ENCODE peak calls at places on chromosome 4, in six cellular contexts. Q is BE2C, A is transverse colon, K is heart left ventricle, B is brain microvascular endothelial cell, C is upper lobe of right lung. G is an unnamed sample.

GRCh38 chr4:58144721-58145120 is 1034.5 kb upstream of the IGFBP7 start:
- DNase-seq in K (no peak), B (no peak), C (no peak), Q (no peak), A (no peak), G (no peak)

GRCh38 chr4:78954048-78954666 is 14.9 kb upstream of the PAQR3 start:
- DNase-seq in B (no peak), Q (peak; percentile 43), A (no peak), C (no peak), K (no peak), G (no peak)

GRCh38 chr4:73842696-73843095 is 6.2 kb downstream of the CXCL6 start:
- DNase-seq in A (no peak), K (no peak), Q (no peak), B (no peak), C (no peak), G (no peak)

GRCh38 chr4:77154761-77155499 is 2.1 kb upstream of the CCNG2 start:
- DNase-seq in A (no peak), K (no peak), B (no peak), C (no peak), Q (no peak), G (peak; percentile 24)

GRCh38 chr4:106893395-106893881 is 142.7 kb downstream of the DKK2 start:
- DNase-seq in C (peak; percentile 40), K (no peak), B (no peak), A (no peak), Q (no peak), G (no peak)

GRCh38 chr4:70700712-70701111 is 12.4 kb downstream of the UTP3 start:
- DNase-seq in B (no peak), K (no peak), Q (no peak), A (no peak), C (no peak), G (no peak)

GRCh38 chr4:139457318-139457717 is 3.4 kb downstream of the RAB33B start:
- DNase-seq in B (no peak), C (no peak), K (no peak), A (no peak), Q (no peak), G (no peak)

GRCh38 chr4:114151-114550 is 10.2 kb upstream of the ZNF718 start:
- DNase-seq in C (no peak), Q (no peak), A (no peak), B (no peak), K (no peak), G (no peak)

GRCh38 chr4:158484173-158484885 is 37.4 kb upstream of the RXFP1 start:
- DNase-seq in C (no peak), K (no peak), B (no peak), Q (no peak), A (no peak), G (no peak)

GRCh38 chr4:19711871-19712270 is 539.8 kb upstream of the SLIT2 start:
- DNase-seq in K (no peak), B (no peak), Q (no peak), C (no peak), A (no peak), G (no peak)

GRCh38 chr4:6641971-6642320 is 1.5 kb downstream of the MRFAP1 start:
- DNase-seq in C (no peak), A (no peak), Q (no peak), K (no peak), B (peak; percentile 16), G (no peak)

GRCh38 chr4:141580523-141580922 is 55.9 kb upstream of the IL15 start:
- DNase-seq in B (no peak), Q (peak; percentile 44), C (no peak), A (no peak), K (no peak), G (no peak)

GRCh38 chr4:140144937-140145336 is 9.0 kb downstream of the MAML3 start:
- DNase-seq in B (no peak), A (no peak), K (no peak), C (no peak), Q (no peak), G (no peak)

GRCh38 chr4:5760246-5760645 is 49.2 kb downstream of the EVC start:
- DNase-seq in A (no peak), B (no peak), C (peak; percentile 15), Q (no peak), K (no peak), G (no peak)

GRCh38 chr4:160835789-160836188 is 1328.0 kb downstream of the FSTL5 start:
- DNase-seq in C (no peak), B (no peak), A (no peak), K (no peak), Q (no peak), G (no peak)

GRCh38 chr4:33780952-33781655 is 2463.2 kb downstream of the ARAP2 start:
- DNase-seq in K (no peak), Q (no peak), B (no peak), C (no peak), A (no peak), G (no peak)

GRCh38 chr4:166202991-166203390 is 330.0 kb downstream of the TLL1 start:
- DNase-seq in K (no peak), C (no peak), A (no peak), B (no peak), Q (no peak), G (no peak)

GRCh38 chr4:95092762-95093161 is 335.0 kb downstream of the BMPR1B start:
- DNase-seq in K (no peak), A (no peak), Q (peak; percentile 61), B (no peak), C (no peak), G (no peak)

GRCh38 chr4:59612235-59612634 is 1587.9 kb upstream of the ADGRL3 start:
- DNase-seq in K (no peak), Q (no peak), B (peak; percentile 65), A (no peak), C (no peak), G (no peak)

GRCh38 chr4:118740869-118741268 is 55.7 kb downstream of the METTL14 start:
- DNase-seq in K (no peak), B (no peak), C (no peak), A (no peak), Q (no peak), G (no peak)

GRCh38 chr4:145308598-145308997 is 128.2 kb upstream of the OTUD4 start:
- DNase-seq in B (no peak), K (no peak), Q (no peak), C (no peak), A (no peak), G (no peak)

GRCh38 chr4:184238072-184238743 is 20.5 kb upstream of the ENPP6 start:
- DNase-seq in Q (peak; percentile 34), A (no peak), B (no peak), K (no peak), C (no peak), G (no peak)

GRCh38 chr4:119025916-119026661 is 109.5 kb upstream of the MYOZ2 start:
- DNase-seq in K (no peak), Q (no peak), C (no peak), A (peak; percentile 27), B (peak; percentile 78), G (no peak)

GRCh38 chr4:181685461-181685860 is 557.7 kb upstream of the TENM3 start:
- DNase-seq in K (no peak), C (no peak), B (peak; percentile 72), A (no peak), Q (no peak), G (no peak)

GRCh38 chr4:36997727-36998126 is 246.8 kb upstream of the NWD2 start:
- DNase-seq in C (no peak), B (no peak), K (no peak), A (no peak), Q (no peak), G (peak; percentile 22)

GRCh38 chr4:109319156-109319555 is 16.7 kb upstream of the COL25A1 start:
- DNase-seq in C (no peak), A (no peak), B (no peak), K (no peak), Q (no peak), G (no peak)
- TF ChIP-seq CTCF in C (no peak), A (no peak), B (no peak), K (no peak), Q (no peak), G (no peak)

DNA sequence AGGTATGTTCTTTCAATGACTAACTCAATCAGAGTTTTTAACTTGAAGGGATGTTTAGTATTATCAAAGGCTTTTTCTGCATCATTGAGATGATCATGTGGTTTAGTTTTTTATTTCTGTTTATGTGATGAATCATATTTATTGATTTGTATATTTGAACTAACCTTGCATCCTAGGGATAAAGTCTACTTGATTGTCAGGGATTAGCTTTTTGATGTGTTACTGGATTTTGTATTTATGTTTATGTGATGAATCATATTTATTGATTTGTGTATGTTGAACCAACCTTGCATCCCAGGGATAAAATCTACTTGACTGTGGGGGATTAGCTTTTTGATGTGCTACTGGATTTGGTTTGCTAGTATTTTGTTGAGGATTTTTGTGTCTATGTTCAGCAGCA is 615.4 kb upstream of the GRID2 start:
- DNase-seq in Q (no peak), B (no peak), A (no peak), K (no peak), C (no peak), G (no peak)
- H3K4me3 ChIP-seq in Q (no peak overlapping the region), B (no peak overlapping the region), A (no peak overlapping the region), K (no peak overlapping the region), C (no peak overlapping the region), G (no peak overlapping the region)

GRCh38 chr4:128242601-128243000 is 45.0 kb downstream of the PGRMC2 start:
- DNase-seq in K (no peak), C (no peak), Q (no peak), B (no peak), A (no peak), G (no peak)

GRCh38 chr4:128241425-128241913 is 46.1 kb downstream of the PGRMC2 start:
- DNase-seq in Q (peak; percentile 59), K (no peak), A (no peak), C (no peak), B (peak; percentile 91), G (no peak)

GRCh38 chr4:128244379-128244778 is 43.2 kb downstream of the PGRMC2 start:
- DNase-seq in C (no peak), A (no peak), Q (no peak), B (peak; percentile 47), K (no peak), G (no peak)

GRCh38 chr4:128241981-128242380 is 45.6 kb downstream of the PGRMC2 start:
- DNase-seq in Q (no peak), B (no peak), C (no peak), K (no peak), A (no peak), G (no peak)

GRCh38 chr4:128241019-128241418 is 46.6 kb downstream of the PGRMC2 start:
- DNase-seq in C (no peak), A (no peak), B (no peak), K (no peak), Q (no peak), G (no peak)
- H3K36me3 ChIP-seq in C (no peaks in the 10 kb centered on the region), A (no peaks in the 10 kb centered on the region), B (no peaks in the 10 kb centered on the region), K (no peaks in the 10 kb centered on the region), Q (no peaks in the 10 kb centered on the region), G (no peaks in the 10 kb centered on the region)

GRCh38 chr4:152578670-152579069 is 42.8 kb upstream of the FBXW7 start:
- DNase-seq in K (no peak), A (no peak), C (no peak), B (no peak), Q (no peak), G (no peak)

GRCh38 chr4:152579107-152579764 is 43.3 kb upstream of the FBXW7 start:
- DNase-seq in Q (no peak), K (no peak), C (no peak), B (no peak), A (no peak), G (no peak)

GRCh38 chr4:152581536-152582160 is 45.8 kb upstream of the FBXW7 start:
- DNase-seq in Q (no peak), K (no peak), B (peak; percentile 46), A (no peak), C (no peak), G (no peak)

GRCh38 chr4:152577708-152578421 is 42.0 kb upstream of the FBXW7 start:
- DNase-seq in A (no peak), C (no peak), K (no peak), Q (no peak), B (no peak), G (no peak)

GRCh38 chr4:152579916-152580315 is 44.0 kb upstream of the FBXW7 start:
- DNase-seq in C (no peak), Q (no peak), B (no peak), K (no peak), A (no peak), G (no peak)
- TF ChIP-seq CTCF in C (no peak), Q (no peak), B (no peak), K (no peak), A (no peak), G (no peak)

G was measured in GM06990.